ENCODE peak calls at places on chromosomes 11 and 22, in five cellular contexts. One of them, this sample, is unnamed.

GRCh38 chr11:12090761-12091261 is 19.6 kb upstream of the MICAL2 start:
- DNase-seq in T-helper 1 cell: no peak
- DNase-seq in NCI-H2081: no peak
- DNase-seq in T47D: no peak
- DNase-seq in GM13977: no peak
- DNase-seq in this sample: no peak

GRCh38 chr11:69014084-69014935 is 1.3 kb upstream of the MRGPRF start:
- DNase-seq in GM13977: no peak
- DNase-seq in NCI-H2081: no peak
- DNase-seq in T47D: no peak
- DNase-seq in T-helper 1 cell: no peak
- DNase-seq in this sample: no peak

GRCh38 chr22:33325232-33326004 is 267.2 kb upstream of the SYN3 start:
- DNase-seq in T-helper 1 cell: no peak
- DNase-seq in NCI-H2081: no peak
- DNase-seq in T47D: peak
- DNase-seq in GM13977: peak
- DNase-seq in this sample: no peak

GRCh38 chr11:57772562-57772961 is 11.0 kb downstream of the CTNND1 start:
- DNase-seq in GM13977: no peak
- DNase-seq in NCI-H2081: no peak
- DNase-seq in T47D: peak
- DNase-seq in T-helper 1 cell: no peak
- DNase-seq in this sample: no peak

GRCh38 chr22:24322522-24322921 is 51.9 kb downstream of the SPECC1L start:
- DNase-seq in GM13977: no peak
- DNase-seq in T47D: no peak
- DNase-seq in T-helper 1 cell: no peak
- DNase-seq in NCI-H2081: no peak
- DNase-seq in this sample: no peak

GRCh38 chr11:65903068-65903481 is 2.9 kb upstream of the FOSL1 start:
- DNase-seq in T47D: no peak
- DNase-seq in NCI-H2081: no peak
- DNase-seq in T-helper 1 cell: no peak
- DNase-seq in GM13977: no peak
- DNase-seq in this sample: no peak

GRCh38 chr11:22343411-22344032 is 5.3 kb downstream of the SLC17A6 start:
- DNase-seq in T-helper 1 cell: no peak
- DNase-seq in GM13977: no peak
- DNase-seq in NCI-H2081: no peak
- DNase-seq in T47D: no peak
- DNase-seq in this sample: no peak

GRCh38 chr11:113779496-113779895 is at the start of gene CLDN25:
- DNase-seq in T47D: no peak
- DNase-seq in T-helper 1 cell: no peak
- DNase-seq in GM13977: no peak
- DNase-seq in NCI-H2081: no peak
- DNase-seq in this sample: no peak

GRCh38 chr11:85663080-85663729 is 1.7 kb downstream of the CREBZF start:
- DNase-seq in T47D: no peak
- DNase-seq in GM13977: no peak
- DNase-seq in NCI-H2081: peak
- DNase-seq in T-helper 1 cell: no peak
- DNase-seq in this sample: no peak

GRCh38 chr11:64253481-64253880 is 2.2 kb downstream of the PLCB3 start:
- DNase-seq in T47D: no peak
- DNase-seq in GM13977: no peak
- DNase-seq in NCI-H2081: no peak
- DNase-seq in T-helper 1 cell: no peak
- DNase-seq in this sample: no peak

GRCh38 chr11:126816655-126817054 is 183.9 kb downstream of the KIRREL3 start:
- DNase-seq in T47D: no peak
- DNase-seq in T-helper 1 cell: no peak
- DNase-seq in NCI-H2081: peak
- DNase-seq in GM13977: no peak
- DNase-seq in this sample: no peak

GRCh38 chr11:13114566-13115465 is 105.7 kb downstream of the RASSF10 start:
- DNase-seq in T-helper 1 cell: no peak
- DNase-seq in T47D: peak
- DNase-seq in GM13977: no peak
- DNase-seq in NCI-H2081: peak
- DNase-seq in this sample: no peak

GRCh38 chr11:2588809-2589537 is 110.8 kb downstream of the KCNQ1OT1 start:
- DNase-seq in T-helper 1 cell: no peak
- DNase-seq in T47D: no peak
- DNase-seq in GM13977: peak
- DNase-seq in NCI-H2081: no peak
- DNase-seq in this sample: no peak

GRCh38 chr22:41381329-41382097 is at the start of gene TEF:
- DNase-seq in T47D: peak
- DNase-seq in GM13977: peak
- DNase-seq in T-helper 1 cell: peak
- DNase-seq in NCI-H2081: peak
- DNase-seq in this sample: peak

GRCh38 chr11:85431319-85431718 is 195.8 kb downstream of the DLG2 start:
- DNase-seq in NCI-H2081: no peak
- DNase-seq in GM13977: no peak
- DNase-seq in T-helper 1 cell: no peak
- DNase-seq in T47D: no peak
- DNase-seq in this sample: no peak

GRCh38 chr11:68441466-68442230 is 18.9 kb upstream of the PPP6R3 start:
- DNase-seq in NCI-H2081: peak
- DNase-seq in T-helper 1 cell: no peak
- DNase-seq in GM13977: peak
- DNase-seq in T47D: no peak
- DNase-seq in this sample: no peak

GRCh38 chr22:46353483-46354105 is 18.1 kb downstream of the TRMU start:
- DNase-seq in GM13977: no peak
- DNase-seq in NCI-H2081: no peak
- DNase-seq in T-helper 1 cell: no peak
- DNase-seq in T47D: no peak
- DNase-seq in this sample: no peak

GRCh38 chr11:121385693-121386092 is 66.4 kb upstream of the SORL1 start:
- DNase-seq in T47D: no peak
- DNase-seq in T-helper 1 cell: no peak
- DNase-seq in GM13977: no peak
- DNase-seq in NCI-H2081: no peak
- DNase-seq in this sample: no peak

GRCh38 chr11:116731821-116732739 is 40.7 kb downstream of the BUD13 start:
- DNase-seq in NCI-H2081: no peak
- DNase-seq in T-helper 1 cell: no peak
- DNase-seq in GM13977: no peak
- DNase-seq in T47D: peak
- DNase-seq in this sample: no peak

GRCh38 chr11:61999141-61999975 is 31.9 kb upstream of the FTH1 start:
- DNase-seq in T-helper 1 cell: no peak
- DNase-seq in NCI-H2081: no peak
- DNase-seq in T47D: peak
- DNase-seq in GM13977: no peak
- DNase-seq in this sample: no peak

GRCh38 chr11:33774356-33775063 is at the start of gene FBXO3:
- DNase-seq in GM13977: peak
- DNase-seq in T47D: peak
- DNase-seq in T-helper 1 cell: peak
- DNase-seq in NCI-H2081: peak
- DNase-seq in this sample: peak

GRCh38 chr11:32006799-32007388 is 84.0 kb upstream of the RCN1 start:
- DNase-seq in NCI-H2081: peak
- DNase-seq in T-helper 1 cell: no peak
- DNase-seq in T47D: peak
- DNase-seq in GM13977: peak
- DNase-seq in this sample: peak

GRCh38 chr11:121459413-121460041 is 6.8 kb upstream of the SORL1-AS1 start:
- DNase-seq in GM13977: no peak
- DNase-seq in T-helper 1 cell: no peak
- DNase-seq in T47D: no peak
- DNase-seq in NCI-H2081: no peak
- DNase-seq in this sample: no peak

GRCh38 chr11:72113170-72113808 is 794 bp upstream of the ANAPC15 start:
- DNase-seq in T-helper 1 cell: no peak
- DNase-seq in NCI-H2081: no peak
- DNase-seq in GM13977: no peak
- DNase-seq in T47D: no peak
- DNase-seq in this sample: no peak

GRCh38 chr11:61587541-61587941 is 6.7 kb upstream of the SYT7 start:
- DNase-seq in GM13977: no peak
- DNase-seq in T-helper 1 cell: peak
- DNase-seq in NCI-H2081: peak
- DNase-seq in T47D: peak
- DNase-seq in this sample: no peak

GRCh38 chr11:102408339-102408738 is 44.2 kb downstream of the TMEM123 start:
- DNase-seq in NCI-H2081: no peak
- DNase-seq in T47D: no peak
- DNase-seq in T-helper 1 cell: no peak
- DNase-seq in GM13977: no peak
- DNase-seq in this sample: no peak

GRCh38 chr11:103358251-103358650 is 249.0 kb downstream of the DYNC2H1 start:
- DNase-seq in T47D: no peak
- DNase-seq in NCI-H2081: no peak
- DNase-seq in GM13977: no peak
- DNase-seq in T-helper 1 cell: no peak
- DNase-seq in this sample: no peak

GRCh38 chr22:41512421-41513194 is 31.7 kb downstream of the POLR3H start:
- DNase-seq in GM13977: no peak
- DNase-seq in NCI-H2081: no peak
- DNase-seq in T-helper 1 cell: no peak
- DNase-seq in T47D: peak
- DNase-seq in this sample: peak

GRCh38 chr11:1081601-1082311 is 7.1 kb downstream of the MUC2 start:
- DNase-seq in GM13977: no peak
- DNase-seq in T47D: no peak
- DNase-seq in NCI-H2081: no peak
- DNase-seq in T-helper 1 cell: no peak
- DNase-seq in this sample: no peak

GRCh38 chr11:74397531-74398243 is 546 bp downstream of the PGM2L1 start:
- DNase-seq in GM13977: peak
- DNase-seq in T-helper 1 cell: peak
- DNase-seq in T47D: peak
- DNase-seq in NCI-H2081: peak
- DNase-seq in this sample: peak

GRCh38 chr22:19875061-19875530 is 20.4 kb upstream of the GNB1L start:
- DNase-seq in T-helper 1 cell: no peak
- DNase-seq in GM13977: no peak
- DNase-seq in NCI-H2081: no peak
- DNase-seq in T47D: no peak
- DNase-seq in this sample: no peak

GRCh38 chr11:131486937-131487336 is 116.5 kb downstream of the NTM start:
- DNase-seq in T47D: no peak
- DNase-seq in NCI-H2081: no peak
- DNase-seq in GM13977: no peak
- DNase-seq in T-helper 1 cell: no peak
- DNase-seq in this sample: no peak

GRCh38 chr11:86211619-86212018 is 32.9 kb upstream of the EED start:
- DNase-seq in NCI-H2081: no peak
- DNase-seq in T-helper 1 cell: no peak
- DNase-seq in T47D: no peak
- DNase-seq in GM13977: peak
- DNase-seq in this sample: no peak

GRCh38 chr11:33691051-33691864 is 9.4 kb downstream of the C11orf91 start:
- DNase-seq in T-helper 1 cell: no peak
- DNase-seq in T47D: peak
- DNase-seq in NCI-H2081: peak
- DNase-seq in GM13977: no peak
- DNase-seq in this sample: no peak